ENCODE peak calls at places on chromosomes 6 and 20, in four cellular contexts. J is T-cell; Y is activated CD8-positive, alpha-beta memory T cell treated with anti-CD3 and anti-CD28 coated beads for 24 hours; M is ELF-1. U is an unnamed sample.

GRCh38 chr20:21901470-21902275 is 196.2 kb downstream of the PAX1 start:
- DNase-seq in J (no peak), Y (no peak), M (no peak), U (no peak)

GRCh38 chr6:35086636-35087360 is 54.3 kb downstream of the TCP11 start:
- DNase-seq in J (no peak), Y (peak), M (no peak), U (peak)

GRCh38 chr20:57244627-57245214 is 21.7 kb downstream of the BMP7 start:
- DNase-seq in J (no peak), Y (no peak), M (peak), U (peak)

GRCh38 chr6:21398741-21399140 is 194.8 kb upstream of the SOX4 start:
- DNase-seq in J (no peak), Y (no peak), M (peak), U (no peak)

GRCh38 chr6:26322645-26323482 is 42.1 kb upstream of the BTN3A2 start:
- DNase-seq in J (no peak), Y (no peak), M (peak), U (peak)

GRCh38 chr6:17394192-17394611 is 807 bp downstream of the CAP2 start:
- DNase-seq in J (no peak), Y (no peak), M (peak), U (peak)

GRCh38 chr20:51800132-51800721 is 2.1 kb downstream of the SALL4 start:
- DNase-seq in J (peak), Y (peak), M (peak), U (peak)

GRCh38 chr20:64156136-64156885 is 7.9 kb upstream of the MYT1 start:
- DNase-seq in J (no peak), Y (no peak), M (peak), U (no peak)

GRCh38 chr6:118350881-118351430 is 197.1 kb upstream of the PLN start:
- DNase-seq in J (no peak), Y (no peak), M (no peak), U (no peak)

U was measured in H9.